ENCODE peak calls at places on chromosomes 11 and 22, in seven cellular contexts. C is AG09319; Y is AG08396; M is effector CD4-positive, alpha-beta T cell; N is RCC 7860; I is mucosa of gallbladder; V is lung. P is an unnamed sample.

GRCh38 chr11:35583126-35583525 is 35.1 kb upstream of the FJX1 start:
- DNase-seq in C (no peak), Y (no peak), M (no peak), N (no peak), I (no peak), V (no peak), P (no peak)

GRCh38 chr22:18975434-18976196 is 39.5 kb upstream of the PRODH start:
- DNase-seq in C (no peak), Y (no peak), M (no peak), N (no peak), I (no peak), V (no peak), P (no peak)

GRCh38 chr11:126765196-126765595 is 235.4 kb downstream of the KIRREL3 start:
- DNase-seq in C (no peak), Y (no peak), M (no peak), N (no peak), I (no peak), V (no peak), P (no peak)

GRCh38 chr11:128208329-128209220 is 378.8 kb downstream of the ETS1 start:
- DNase-seq in C (peak), Y (peak), M (no peak), N (peak), I (no peak), V (peak), P (no peak)

GRCh38 chr22:24428751-24429410 is 1.5 kb downstream of the ADORA2A start:
- DNase-seq in C (no peak), Y (no peak), M (no peak), N (no peak), I (no peak), V (no peak), P (no peak)

GRCh38 chr11:124798991-124799383 is 1.2 kb downstream of the MSANTD2 start:
- DNase-seq in C (peak), Y (peak), M (no peak), N (peak), I (no peak), V (peak), P (no peak)

GRCh38 chr11:79493555-79494171 is 52.8 kb upstream of the TENM4 start:
- DNase-seq in C (peak), Y (peak), M (peak), N (peak), I (peak), V (peak), P (peak)

GRCh38 chr11:73325036-73325981 is 17.2 kb downstream of the ARHGEF17 start:
- DNase-seq in C (no peak), Y (no peak), M (no peak), N (no peak), I (no peak), V (no peak), P (no peak)

GRCh38 chr22:34111210-34111824 is 191.0 kb upstream of the LARGE1 start:
- DNase-seq in C (no peak), Y (peak), M (no peak), N (peak), I (peak), V (no peak), P (peak)

GRCh38 chr11:125188021-125188420 is 23.5 kb downstream of the PKNOX2 start:
- DNase-seq in C (no peak), Y (no peak), M (no peak), N (no peak), I (no peak), V (no peak), P (no peak)

GRCh38 chr11:113189909-113190667 is 124.3 kb upstream of the TTC12 start:
- DNase-seq in C (peak), Y (peak), M (no peak), N (peak), I (no peak), V (no peak), P (peak)

GRCh38 chr11:8219257-8220021 is 44.2 kb downstream of the LMO1 start:
- DNase-seq in C (peak), Y (peak), M (no peak), N (peak), I (peak), V (peak), P (peak)

GRCh38 chr11:93236741-93237675 is 39.2 kb upstream of the SLC36A4 start:
- DNase-seq in C (no peak), Y (peak), M (no peak), N (no peak), I (peak), V (no peak), P (peak)

GRCh38 chr11:11279956-11280689 is 72.9 kb downstream of the CSNK2A3 start:
- DNase-seq in C (no peak), Y (peak), M (no peak), N (no peak), I (no peak), V (no peak), P (no peak)

GRCh38 chr11:7672960-7673723 is at the start of gene CYB5R2:
- DNase-seq in C (no peak), Y (peak), M (no peak), N (no peak), I (peak), V (peak), P (no peak)

GRCh38 chr11:46641639-46642038 is 24.3 kb downstream of the ATG13 start:
- DNase-seq in C (no peak), Y (no peak), M (no peak), N (no peak), I (no peak), V (no peak), P (no peak)

GRCh38 chr11:10302294-10302743 is 2.6 kb upstream of the ADM start:
- DNase-seq in C (no peak), Y (no peak), M (no peak), N (no peak), I (no peak), V (peak), P (no peak)

GRCh38 chr11:64078294-64078693 is 42.6 kb downstream of the FLRT1 start:
- DNase-seq in C (no peak), Y (no peak), M (no peak), N (no peak), I (no peak), V (no peak), P (no peak)

GRCh38 chr22:32574957-32575893 is 100.6 kb downstream of the FBXO7 start:
- DNase-seq in C (no peak), Y (no peak), M (no peak), N (no peak), I (no peak), V (no peak), P (no peak)

GRCh38 chr11:8760896-8761295 is 78.3 kb downstream of the RPL27A start:
- DNase-seq in C (no peak), Y (no peak), M (no peak), N (no peak), I (no peak), V (no peak), P (no peak)

GRCh38 chr11:8081591-8082021 is 595 bp downstream of the TUB start:
- DNase-seq in C (no peak), Y (peak), M (no peak), N (no peak), I (no peak), V (no peak), P (no peak)

GRCh38 chr22:50305658-50306566 is 1.5 kb downstream of the PLXNB2 start:
- DNase-seq in C (peak), Y (peak), M (no peak), N (peak), I (peak), V (peak), P (peak)

GRCh38 chr11:128603003-128603715 is 15.8 kb upstream of the ETS1 start:
- DNase-seq in C (no peak), Y (no peak), M (no peak), N (no peak), I (no peak), V (no peak), P (no peak)

GRCh38 chr11:38867338-38867737 is 2269.3 kb upstream of the RAG2 start:
- DNase-seq in C (no peak), Y (no peak), M (no peak), N (no peak), I (no peak), V (no peak), P (no peak)

GRCh38 chr22:47923011-47923427 is 1160.6 kb downstream of the TBC1D22A start:
- DNase-seq in C (no peak), Y (no peak), M (no peak), N (no peak), I (no peak), V (no peak), P (no peak)

GRCh38 chr22:29256606-29257325 is 11.0 kb downstream of the RHBDD3 start:
- DNase-seq in C (no peak), Y (no peak), M (no peak), N (no peak), I (no peak), V (no peak), P (no peak)

GRCh38 chr11:119421941-119422504 is 949 bp downstream of the THY1 start:
- DNase-seq in C (no peak), Y (peak), M (no peak), N (no peak), I (no peak), V (no peak), P (no peak)

GRCh38 chr11:124670732-124671131 is 2.8 kb downstream of the SIAE start:
- DNase-seq in C (no peak), Y (no peak), M (peak), N (no peak), I (no peak), V (no peak), P (peak)

GRCh38 chr11:105838668-105839403 is 183.2 kb downstream of the MSANTD4 start:
- DNase-seq in C (no peak), Y (peak), M (no peak), N (peak), I (no peak), V (no peak), P (peak)

GRCh38 chr11:77075425-77075905 is 8.7 kb downstream of the CAPN5 start:
- DNase-seq in C (no peak), Y (no peak), M (no peak), N (no peak), I (peak), V (no peak), P (no peak)

GRCh38 chr11:86632499-86633269 is 39.7 kb downstream of the ME3 start:
- DNase-seq in C (peak), Y (peak), M (no peak), N (peak), I (no peak), V (no peak), P (peak)

GRCh38 chr11:118194835-118195627 is 18.6 kb upstream of the SCN2B start:
- DNase-seq in C (peak), Y (peak), M (no peak), N (peak), I (peak), V (peak), P (no peak)